ENCODE peak calls at places on chromosomes 7 and 10, in four cellular contexts. One of them, this sample, is unnamed.

GRCh38 chr7:4242706-4243105 is 439.4 kb upstream of the FOXK1 start:
- DNase-seq in fibroblast of mammary gland: no peak
- DNase-seq in Calu3: no peak
- DNase-seq in stomach: no peak
- DNase-seq in this sample: no peak

GRCh38 chr10:3102721-3103410 is 35.5 kb downstream of the PFKP start:
- DNase-seq in fibroblast of mammary gland: peak; percentile 77
- DNase-seq in Calu3: no peak
- DNase-seq in stomach: no peak
- DNase-seq in this sample: peak; percentile 88

GRCh38 chr10:57716884-57717283 is 550.8 kb downstream of the IPMK start:
- DNase-seq in fibroblast of mammary gland: peak; percentile 42
- DNase-seq in Calu3: peak; percentile 12
- DNase-seq in stomach: no peak
- DNase-seq in this sample: peak; percentile 52

GRCh38 chr7:106022193-106022821 is 59.2 kb downstream of the CDHR3 start:
- DNase-seq in fibroblast of mammary gland: no peak
- DNase-seq in Calu3: no peak
- DNase-seq in stomach: peak; percentile 45
- DNase-seq in this sample: no peak

GRCh38 chr7:46539892-46540483 is 618.9 kb upstream of the IGFBP3 start:
- DNase-seq in fibroblast of mammary gland: no peak
- DNase-seq in Calu3: no peak
- DNase-seq in stomach: no peak
- DNase-seq in this sample: no peak

GRCh38 chr10:62437696-62438095 is 63.5 kb downstream of the ZNF365 start:
- DNase-seq in fibroblast of mammary gland: peak; percentile 87
- DNase-seq in Calu3: peak; percentile 59
- DNase-seq in stomach: no peak
- DNase-seq in this sample: peak; percentile 43

GRCh38 chr10:11610855-11611247 is 599 bp downstream of the USP6NL start:
- DNase-seq in fibroblast of mammary gland: peak; percentile 36
- DNase-seq in Calu3: peak; percentile 24
- DNase-seq in stomach: no peak
- DNase-seq in this sample: no peak

GRCh38 chr10:21995557-21995956 is 8.0 kb downstream of the DNAJC1 start:
- DNase-seq in fibroblast of mammary gland: peak; percentile 18
- DNase-seq in Calu3: no peak
- DNase-seq in stomach: no peak
- DNase-seq in this sample: no peak

GRCh38 chr10:88152720-88153119 is 289.3 kb downstream of the PTEN start:
- DNase-seq in fibroblast of mammary gland: peak; percentile 99
- DNase-seq in Calu3: peak; percentile 15
- DNase-seq in stomach: no peak
- DNase-seq in this sample: no peak

GRCh38 chr7:21653623-21654022 is 110.8 kb downstream of the DNAH11 start:
- DNase-seq in fibroblast of mammary gland: no peak
- DNase-seq in Calu3: no peak
- DNase-seq in stomach: no peak
- DNase-seq in this sample: no peak

GRCh38 chr7:106369349-106369748 is 84.6 kb upstream of the NAMPT start:
- DNase-seq in fibroblast of mammary gland: peak; percentile 93
- DNase-seq in Calu3: no peak
- DNase-seq in stomach: no peak
- DNase-seq in this sample: no peak

GRCh38 chr10:78332013-78332412 is 298.4 kb downstream of the RPS24 start:
- DNase-seq in fibroblast of mammary gland: no peak
- DNase-seq in Calu3: no peak
- DNase-seq in stomach: no peak
- DNase-seq in this sample: no peak

GRCh38 chr10:17961551-17962422 is 10.1 kb downstream of the SLC39A12 start:
- DNase-seq in fibroblast of mammary gland: peak; percentile 77
- DNase-seq in Calu3: no peak
- DNase-seq in stomach: no peak
- DNase-seq in this sample: no peak

GRCh38 chr7:158431941-158432347 is 155.7 kb downstream of the PTPRN2 start:
- DNase-seq in fibroblast of mammary gland: peak; percentile 95
- DNase-seq in Calu3: peak; percentile 84
- DNase-seq in stomach: peak; percentile 86
- DNase-seq in this sample: no peak

GRCh38 chr10:29642996-29643395 is 8.2 kb upstream of the SVIL start:
- DNase-seq in fibroblast of mammary gland: peak; percentile 94
- DNase-seq in Calu3: no peak
- DNase-seq in stomach: no peak
- DNase-seq in this sample: no peak

GRCh38 chr10:70660722-70661121 is 11.6 kb upstream of the ADAMTS14 start:
- DNase-seq in fibroblast of mammary gland: no peak
- DNase-seq in Calu3: no peak
- DNase-seq in stomach: no peak
- DNase-seq in this sample: no peak

GRCh38 chr7:25282194-25282593 is 53.9 kb upstream of the NPVF start:
- DNase-seq in fibroblast of mammary gland: no peak
- DNase-seq in Calu3: no peak
- DNase-seq in stomach: no peak
- DNase-seq in this sample: no peak

GRCh38 chr10:79057481-79058275 is 11.1 kb upstream of the ZMIZ1 start:
- DNase-seq in fibroblast of mammary gland: no peak
- DNase-seq in Calu3: no peak
- DNase-seq in stomach: peak; percentile 23
- DNase-seq in this sample: no peak

GRCh38 chr10:22334414-22335203 is 10.7 kb upstream of the SPAG6 start:
- DNase-seq in fibroblast of mammary gland: no peak
- DNase-seq in Calu3: no peak
- DNase-seq in stomach: no peak
- DNase-seq in this sample: no peak

GRCh38 chr10:20100157-20100556 is 283.9 kb downstream of the PLXDC2 start:
- DNase-seq in fibroblast of mammary gland: peak; percentile 60
- DNase-seq in Calu3: no peak
- DNase-seq in stomach: no peak
- DNase-seq in this sample: no peak

GRCh38 chr10:124512600-124512999 is 51.0 kb downstream of the LHPP start:
- DNase-seq in fibroblast of mammary gland: no peak
- DNase-seq in Calu3: no peak
- DNase-seq in stomach: no peak
- DNase-seq in this sample: no peak

GRCh38 chr10:34641147-34641912 is 173.8 kb downstream of the PARD3 start:
- DNase-seq in fibroblast of mammary gland: no peak
- DNase-seq in Calu3: no peak
- DNase-seq in stomach: no peak
- DNase-seq in this sample: no peak

GRCh38 chr7:142806021-142806353 is 35.2 kb downstream of the PRSS2 start:
- DNase-seq in fibroblast of mammary gland: no peak
- DNase-seq in Calu3: no peak
- DNase-seq in stomach: no peak
- DNase-seq in this sample: no peak

GRCh38 chr7:148535227-148535626 is 55.3 kb upstream of the C7orf33 start:
- DNase-seq in fibroblast of mammary gland: peak; percentile 7
- DNase-seq in Calu3: no peak
- DNase-seq in stomach: no peak
- DNase-seq in this sample: no peak

GRCh38 chr10:48207853-48208252 is 66.6 kb downstream of the FRMPD2 start:
- DNase-seq in fibroblast of mammary gland: no peak
- DNase-seq in Calu3: no peak
- DNase-seq in stomach: no peak
- DNase-seq in this sample: no peak

GRCh38 chr10:1550291-1550595 is 187.1 kb downstream of the ADARB2 start:
- DNase-seq in fibroblast of mammary gland: no peak
- DNase-seq in Calu3: no peak
- DNase-seq in stomach: no peak
- DNase-seq in this sample: no peak

GRCh38 chr10:100744136-100744979 is 1.0 kb upstream of the PAX2 start:
- DNase-seq in fibroblast of mammary gland: no peak
- DNase-seq in Calu3: no peak
- DNase-seq in stomach: no peak
- DNase-seq in this sample: no peak

GRCh38 chr7:43764807-43765491 is 6.5 kb downstream of the BLVRA start:
- DNase-seq in fibroblast of mammary gland: peak; percentile 63
- DNase-seq in Calu3: peak; percentile 44
- DNase-seq in stomach: no peak
- DNase-seq in this sample: peak; percentile 47

GRCh38 chr10:23723796-23724195 is 284.9 kb downstream of the OTUD1 start:
- DNase-seq in fibroblast of mammary gland: no peak
- DNase-seq in Calu3: no peak
- DNase-seq in stomach: no peak
- DNase-seq in this sample: no peak

GRCh38 chr10:71136036-71136690 is 76.2 kb upstream of the UNC5B start:
- DNase-seq in fibroblast of mammary gland: no peak
- DNase-seq in Calu3: no peak
- DNase-seq in stomach: no peak
- DNase-seq in this sample: no peak

GRCh38 chr10:24493168-24493567 is 230.5 kb downstream of the ARHGAP21 start:
- DNase-seq in fibroblast of mammary gland: no peak
- DNase-seq in Calu3: no peak
- DNase-seq in stomach: no peak
- DNase-seq in this sample: no peak

GRCh38 chr10:103277713-103278299 is 868 bp downstream of the INA start:
- DNase-seq in fibroblast of mammary gland: no peak
- DNase-seq in Calu3: no peak
- DNase-seq in stomach: no peak
- DNase-seq in this sample: no peak

GRCh38 chr10:132520147-132520811 is 17.3 kb upstream of the INPP5A start:
- DNase-seq in fibroblast of mammary gland: peak; percentile 67
- DNase-seq in Calu3: no peak
- DNase-seq in stomach: peak; percentile 40
- DNase-seq in this sample: no peak

GRCh38 chr7:130421685-130422084 is 19.1 kb downstream of the CEP41 start:
- DNase-seq in fibroblast of mammary gland: peak; percentile 45
- DNase-seq in Calu3: no peak
- DNase-seq in stomach: no peak
- DNase-seq in this sample: no peak

DNA sequence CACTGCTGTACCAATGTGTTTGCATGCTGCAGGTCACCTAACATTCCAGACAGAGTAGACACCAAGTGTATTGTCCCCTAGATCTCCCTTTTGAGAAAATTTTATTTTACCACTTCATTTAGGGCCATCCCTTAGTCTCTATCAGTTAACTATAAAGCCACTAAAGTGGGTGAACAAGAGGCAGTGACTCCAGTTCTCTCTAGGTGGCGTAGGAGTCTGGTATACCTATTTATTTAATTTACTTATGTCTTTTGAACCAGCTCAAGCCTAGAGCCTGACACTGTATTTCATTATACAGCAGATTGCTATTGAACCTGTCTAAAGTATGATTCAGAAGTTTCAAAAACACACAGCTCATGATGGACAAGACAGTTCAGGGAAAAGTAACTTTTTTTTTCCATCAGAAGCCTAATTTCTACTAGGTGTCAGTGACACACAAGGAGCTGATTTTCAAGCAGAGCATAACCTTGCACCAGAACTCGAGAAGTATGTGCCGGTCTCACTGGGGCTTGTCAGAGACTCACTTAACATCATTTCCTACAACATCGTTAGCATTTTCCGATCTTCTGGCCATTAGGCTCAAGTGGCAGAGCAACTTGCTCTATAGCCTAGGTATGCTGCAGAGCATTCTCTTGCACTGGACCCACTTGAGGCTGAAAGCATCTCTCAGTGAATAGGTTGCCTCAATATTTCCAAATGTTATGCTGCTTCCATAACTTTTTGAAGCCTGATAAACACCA is 175.4 kb downstream of the CDC14C start:
- DNase-seq in fibroblast of mammary gland: no peak
- DNase-seq in Calu3: no peak
- DNase-seq in stomach: no peak
- DNase-seq in this sample: peak; percentile 18
- TF ChIP-seq CTCF in fibroblast of mammary gland: no peak
- TF ChIP-seq CTCF in Calu3: no peak
- TF ChIP-seq CTCF in stomach: no peak
- TF ChIP-seq CTCF in this sample: peak; percentile 48

GRCh38 chr7:18402488-18403183 is 92.9 kb upstream of the HDAC9 start:
- DNase-seq in fibroblast of mammary gland: peak; percentile 59
- DNase-seq in Calu3: peak; percentile 24
- DNase-seq in stomach: no peak
- DNase-seq in this sample: no peak
- TF ChIP-seq CTCF in fibroblast of mammary gland: no peak
- TF ChIP-seq CTCF in Calu3: no peak
- TF ChIP-seq CTCF in stomach: no peak
- TF ChIP-seq CTCF in this sample: no peak

GRCh38 chr7:124992881-124993562 is 63.4 kb upstream of the POT1 start:
- DNase-seq in fibroblast of mammary gland: peak; percentile 79
- DNase-seq in Calu3: peak; percentile 47
- DNase-seq in stomach: peak; percentile 33
- DNase-seq in this sample: no peak
- TF ChIP-seq CTCF in fibroblast of mammary gland: no peak
- TF ChIP-seq CTCF in Calu3: no peak
- TF ChIP-seq CTCF in stomach: no peak
- TF ChIP-seq CTCF in this sample: no peak

DNA sequence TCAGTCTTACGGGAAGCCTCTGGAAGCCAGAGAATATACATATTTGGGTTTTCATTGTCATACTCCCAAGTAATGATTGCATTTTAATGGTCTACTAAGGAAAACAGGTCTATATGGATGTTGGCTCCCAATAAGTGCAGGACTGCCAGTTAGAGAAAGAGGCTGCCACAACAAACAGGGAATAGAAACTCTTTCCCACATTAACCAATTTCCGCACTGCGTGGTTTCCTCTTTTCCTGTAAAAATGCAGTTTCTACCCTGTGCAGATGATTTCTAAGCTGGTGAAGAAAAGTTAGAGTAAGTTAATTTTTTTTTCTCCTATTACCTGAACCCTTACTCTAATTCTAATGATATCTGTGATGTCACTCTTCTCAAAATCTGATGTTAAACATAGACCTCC is 78.2 kb downstream of the CCSER2 start:
- DNase-seq in fibroblast of mammary gland: no peak
- DNase-seq in Calu3: no peak
- DNase-seq in stomach: no peak
- DNase-seq in this sample: no peak
- TF ChIP-seq CTCF in fibroblast of mammary gland: no peak
- TF ChIP-seq CTCF in Calu3: no peak
- TF ChIP-seq CTCF in stomach: no peak
- TF ChIP-seq CTCF in this sample: no peak

GRCh38 chr10:101749033-101749432 is 26.9 kb downstream of the FGF8 start:
- DNase-seq in fibroblast of mammary gland: no peak
- DNase-seq in Calu3: no peak
- DNase-seq in stomach: no peak
- DNase-seq in this sample: no peak
- TF ChIP-seq CTCF in fibroblast of mammary gland: no peak
- TF ChIP-seq CTCF in Calu3: no peak
- TF ChIP-seq CTCF in stomach: no peak
- TF ChIP-seq CTCF in this sample: no peak

GRCh38 chr7:54743580-54743979 is 15.4 kb downstream of the SEC61G start:
- DNase-seq in fibroblast of mammary gland: no peak
- DNase-seq in Calu3: no peak
- DNase-seq in stomach: no peak
- DNase-seq in this sample: no peak
- TF ChIP-seq CTCF in fibroblast of mammary gland: no peak
- TF ChIP-seq CTCF in Calu3: no peak
- TF ChIP-seq CTCF in stomach: no peak
- TF ChIP-seq CTCF in this sample: no peak

GRCh38 chr7:150801946-150802771 is 1.6 kb downstream of the TMEM176A start:
- DNase-seq in fibroblast of mammary gland: no peak
- DNase-seq in Calu3: no peak
- DNase-seq in stomach: no peak
- DNase-seq in this sample: no peak
- TF ChIP-seq CTCF in fibroblast of mammary gland: no peak
- TF ChIP-seq CTCF in Calu3: no peak
- TF ChIP-seq CTCF in stomach: no peak
- TF ChIP-seq CTCF in this sample: no peak